ENCODE peak calls at places on chromosomes 6 and 20, in seven cellular contexts. One of them, this sample, is unnamed.
A peak's percentile ranks its signal among the peaks of the same experiment; 100 is the strongest.

GRCh38 chr6:136284909-136285308 is 4.7 kb downstream of the BCLAF1 start:
- DNase-seq in B cell: no peak
- DNase-seq in activated CD4-positive, alpha-beta T cell treated with anti-CD3 and anti-CD28 coated beads, Interleukin-2, amount 10 ng/mL, durations not matched to agents 7 days and 5 days: no peak
- DNase-seq in lower lobe of right lung: no peak
- DNase-seq in neuronal stem cell: no peak
- DNase-seq in astrocyte: peak; percentile 37
- DNase-seq in dorsolateral prefrontal cortex: no peak
- DNase-seq in this sample: peak; percentile 77

GRCh38 chr20:57880155-57880648 is 170.4 kb upstream of the PMEPA1 start:
- DNase-seq in astrocyte: peak; percentile 23
- DNase-seq in lower lobe of right lung: no peak
- DNase-seq in B cell: no peak
- DNase-seq in dorsolateral prefrontal cortex: no peak
- DNase-seq in activated CD4-positive, alpha-beta T cell treated with anti-CD3 and anti-CD28 coated beads, Interleukin-2, amount 10 ng/mL, durations not matched to agents 7 days and 5 days: no peak
- DNase-seq in neuronal stem cell: no peak
- DNase-seq in this sample: no peak

GRCh38 chr6:157775376-157775775 is 47.7 kb upstream of the SNX9 start:
- DNase-seq in neuronal stem cell: no peak
- DNase-seq in lower lobe of right lung: no peak
- DNase-seq in activated CD4-positive, alpha-beta T cell treated with anti-CD3 and anti-CD28 coated beads, Interleukin-2, amount 10 ng/mL, durations not matched to agents 7 days and 5 days: no peak
- DNase-seq in astrocyte: no peak
- DNase-seq in dorsolateral prefrontal cortex: no peak
- DNase-seq in B cell: no peak
- DNase-seq in this sample: no peak

GRCh38 chr20:35523298-35523888 is 6.1 kb downstream of the C20orf173 start:
- DNase-seq in astrocyte: no peak
- DNase-seq in neuronal stem cell: no peak
- DNase-seq in lower lobe of right lung: no peak
- DNase-seq in B cell: no peak
- DNase-seq in activated CD4-positive, alpha-beta T cell treated with anti-CD3 and anti-CD28 coated beads, Interleukin-2, amount 10 ng/mL, durations not matched to agents 7 days and 5 days: peak; percentile 44
- DNase-seq in dorsolateral prefrontal cortex: no peak
- DNase-seq in this sample: no peak

GRCh38 chr6:150301871-150302800 is 66.7 kb upstream of the IYD start:
- DNase-seq in activated CD4-positive, alpha-beta T cell treated with anti-CD3 and anti-CD28 coated beads, Interleukin-2, amount 10 ng/mL, durations not matched to agents 7 days and 5 days: no peak
- DNase-seq in B cell: no peak
- DNase-seq in lower lobe of right lung: no peak
- DNase-seq in astrocyte: peak; percentile 82
- DNase-seq in dorsolateral prefrontal cortex: no peak
- DNase-seq in neuronal stem cell: no peak
- DNase-seq in this sample: peak; percentile 58

GRCh38 chr6:14598017-14598864 is 480.7 kb downstream of the CD83 start:
- DNase-seq in dorsolateral prefrontal cortex: no peak
- DNase-seq in lower lobe of right lung: no peak
- DNase-seq in B cell: no peak
- DNase-seq in activated CD4-positive, alpha-beta T cell treated with anti-CD3 and anti-CD28 coated beads, Interleukin-2, amount 10 ng/mL, durations not matched to agents 7 days and 5 days: no peak
- DNase-seq in neuronal stem cell: no peak
- DNase-seq in astrocyte: no peak
- DNase-seq in this sample: no peak

GRCh38 chr20:44597516-44597915 is 15.1 kb downstream of the PKIG start:
- DNase-seq in B cell: no peak
- DNase-seq in astrocyte: no peak
- DNase-seq in activated CD4-positive, alpha-beta T cell treated with anti-CD3 and anti-CD28 coated beads, Interleukin-2, amount 10 ng/mL, durations not matched to agents 7 days and 5 days: no peak
- DNase-seq in dorsolateral prefrontal cortex: no peak
- DNase-seq in lower lobe of right lung: no peak
- DNase-seq in neuronal stem cell: no peak
- DNase-seq in this sample: no peak

GRCh38 chr6:132464538-132465256 is 48.2 kb downstream of the STX7 start:
- DNase-seq in neuronal stem cell: no peak
- DNase-seq in B cell: no peak
- DNase-seq in dorsolateral prefrontal cortex: no peak
- DNase-seq in lower lobe of right lung: no peak
- DNase-seq in astrocyte: peak; percentile 25
- DNase-seq in activated CD4-positive, alpha-beta T cell treated with anti-CD3 and anti-CD28 coated beads, Interleukin-2, amount 10 ng/mL, durations not matched to agents 7 days and 5 days: no peak
- DNase-seq in this sample: peak; percentile 23

GRCh38 chr6:133503330-133503729 is 262.2 kb downstream of the EYA4 start:
- DNase-seq in astrocyte: peak; percentile 42
- DNase-seq in lower lobe of right lung: no peak
- DNase-seq in activated CD4-positive, alpha-beta T cell treated with anti-CD3 and anti-CD28 coated beads, Interleukin-2, amount 10 ng/mL, durations not matched to agents 7 days and 5 days: no peak
- DNase-seq in dorsolateral prefrontal cortex: no peak
- DNase-seq in B cell: no peak
- DNase-seq in neuronal stem cell: no peak
- DNase-seq in this sample: no peak

GRCh38 chr6:40000964-40001515 is 66.8 kb upstream of the MOCS1 start:
- DNase-seq in neuronal stem cell: no peak
- DNase-seq in lower lobe of right lung: no peak
- DNase-seq in dorsolateral prefrontal cortex: no peak
- DNase-seq in astrocyte: no peak
- DNase-seq in activated CD4-positive, alpha-beta T cell treated with anti-CD3 and anti-CD28 coated beads, Interleukin-2, amount 10 ng/mL, durations not matched to agents 7 days and 5 days: no peak
- DNase-seq in B cell: no peak
- DNase-seq in this sample: no peak

GRCh38 chr6:11429577-11429976 is 108.0 kb upstream of the TMEM170B start:
- DNase-seq in B cell: no peak
- DNase-seq in neuronal stem cell: no peak
- DNase-seq in dorsolateral prefrontal cortex: no peak
- DNase-seq in astrocyte: peak; percentile 48
- DNase-seq in activated CD4-positive, alpha-beta T cell treated with anti-CD3 and anti-CD28 coated beads, Interleukin-2, amount 10 ng/mL, durations not matched to agents 7 days and 5 days: no peak
- DNase-seq in lower lobe of right lung: no peak
- DNase-seq in this sample: no peak

GRCh38 chr6:93036835-93037234 is 382.5 kb downstream of the EPHA7 start:
- DNase-seq in neuronal stem cell: no peak
- DNase-seq in B cell: no peak
- DNase-seq in activated CD4-positive, alpha-beta T cell treated with anti-CD3 and anti-CD28 coated beads, Interleukin-2, amount 10 ng/mL, durations not matched to agents 7 days and 5 days: no peak
- DNase-seq in astrocyte: peak; percentile 4
- DNase-seq in lower lobe of right lung: no peak
- DNase-seq in dorsolateral prefrontal cortex: no peak
- DNase-seq in this sample: peak; percentile 1

GRCh38 chr6:10951675-10952282 is 64.9 kb downstream of the SYCP2L start:
- DNase-seq in B cell: no peak
- DNase-seq in astrocyte: peak; percentile 68
- DNase-seq in activated CD4-positive, alpha-beta T cell treated with anti-CD3 and anti-CD28 coated beads, Interleukin-2, amount 10 ng/mL, durations not matched to agents 7 days and 5 days: no peak
- DNase-seq in lower lobe of right lung: no peak
- DNase-seq in neuronal stem cell: peak; percentile 26
- DNase-seq in dorsolateral prefrontal cortex: no peak
- DNase-seq in this sample: peak; percentile 94

GRCh38 chr6:15317934-15318902 is 72.3 kb downstream of the JARID2 start:
- DNase-seq in B cell: no peak
- DNase-seq in lower lobe of right lung: no peak
- DNase-seq in activated CD4-positive, alpha-beta T cell treated with anti-CD3 and anti-CD28 coated beads, Interleukin-2, amount 10 ng/mL, durations not matched to agents 7 days and 5 days: no peak
- DNase-seq in neuronal stem cell: peak; percentile 51
- DNase-seq in dorsolateral prefrontal cortex: no peak
- DNase-seq in astrocyte: no peak
- DNase-seq in this sample: peak; percentile 48

GRCh38 chr20:20926222-20926905 is 179.8 kb downstream of the LINC00237 start:
- DNase-seq in dorsolateral prefrontal cortex: no peak
- DNase-seq in neuronal stem cell: no peak
- DNase-seq in activated CD4-positive, alpha-beta T cell treated with anti-CD3 and anti-CD28 coated beads, Interleukin-2, amount 10 ng/mL, durations not matched to agents 7 days and 5 days: no peak
- DNase-seq in lower lobe of right lung: no peak
- DNase-seq in astrocyte: no peak
- DNase-seq in B cell: no peak
- DNase-seq in this sample: no peak

GRCh38 chr20:60062431-60063336 is 104.5 kb downstream of the CDH26 start:
- DNase-seq in astrocyte: peak; percentile 70
- DNase-seq in B cell: no peak
- DNase-seq in dorsolateral prefrontal cortex: peak; percentile 55
- DNase-seq in activated CD4-positive, alpha-beta T cell treated with anti-CD3 and anti-CD28 coated beads, Interleukin-2, amount 10 ng/mL, durations not matched to agents 7 days and 5 days: no peak
- DNase-seq in neuronal stem cell: no peak
- DNase-seq in lower lobe of right lung: no peak
- DNase-seq in this sample: peak; percentile 69

GRCh38 chr6:56932891-56933473 is 21.9 kb upstream of the BEND6 start:
- DNase-seq in lower lobe of right lung: no peak
- DNase-seq in dorsolateral prefrontal cortex: no peak
- DNase-seq in activated CD4-positive, alpha-beta T cell treated with anti-CD3 and anti-CD28 coated beads, Interleukin-2, amount 10 ng/mL, durations not matched to agents 7 days and 5 days: no peak
- DNase-seq in astrocyte: no peak
- DNase-seq in neuronal stem cell: no peak
- DNase-seq in B cell: no peak
- DNase-seq in this sample: no peak

GRCh38 chr6:107866606-107867301 is 42.6 kb upstream of the SCML4 start:
- DNase-seq in astrocyte: no peak
- DNase-seq in dorsolateral prefrontal cortex: no peak
- DNase-seq in activated CD4-positive, alpha-beta T cell treated with anti-CD3 and anti-CD28 coated beads, Interleukin-2, amount 10 ng/mL, durations not matched to agents 7 days and 5 days: peak; percentile 64
- DNase-seq in lower lobe of right lung: no peak
- DNase-seq in B cell: no peak
- DNase-seq in neuronal stem cell: no peak
- DNase-seq in this sample: peak; percentile 34

GRCh38 chr6:81769834-81770233 is 17.4 kb upstream of the TENT5A start:
- DNase-seq in activated CD4-positive, alpha-beta T cell treated with anti-CD3 and anti-CD28 coated beads, Interleukin-2, amount 10 ng/mL, durations not matched to agents 7 days and 5 days: no peak
- DNase-seq in neuronal stem cell: no peak
- DNase-seq in astrocyte: peak; percentile 63
- DNase-seq in lower lobe of right lung: no peak
- DNase-seq in dorsolateral prefrontal cortex: no peak
- DNase-seq in B cell: no peak
- DNase-seq in this sample: peak; percentile 54